ENCODE peak calls at places on chromosomes 12 and 14, in nine cellular contexts. A is activated T-cell treated with anti-CD3 and anti-CD28 coated beads for 1 hour; N is GM04504; I is left ventricle myocardium superior; K is AG10803; F is NCI-H345; D is GM12892; Z is sigmoid colon; E is stimulated activated CD4-positive, alpha-beta T cell treated with anti-CD3 and anti-CD28 coated beads, Interleukin-1b, Interleukin-23, amount 100 ng/mL, for 48 hours. R is an unnamed sample.
A peak's percentile ranks its signal among the peaks of the same experiment; 100 is the strongest.

GRCh38 chr12:53698948-53699672 is 23.2 kb upstream of the ATP5MC2 start:
- DNase-seq in A (no peak), N (no peak), I (no peak), K (no peak), F (no peak), D (no peak), Z (no peak), E (no peak), R (no peak)

GRCh38 chr12:39931857-39932256 is 174.0 kb downstream of the SLC2A13 start:
- DNase-seq in A (no peak), N (no peak), I (no peak), K (peak; percentile 5), F (no peak), D (no peak), Z (no peak), E (no peak), R (no peak)

GRCh38 chr12:15741082-15741481 is 48.1 kb downstream of the EPS8 start:
- DNase-seq in A (no peak), N (no peak), I (no peak), K (no peak), F (no peak), D (no peak), Z (no peak), E (no peak), R (no peak)

GRCh38 chr14:68359862-68360552 is 432.9 kb downstream of the ZFP36L1 start:
- DNase-seq in A (no peak), N (no peak), I (peak; percentile 58), K (peak; percentile 72), F (no peak), D (no peak), Z (peak; percentile 78), E (peak; percentile 8), R (no peak)

GRCh38 chr14:54329082-54329695 is 67.6 kb upstream of the CDKN3 start:
- DNase-seq in A (no peak), N (peak; percentile 17), I (no peak), K (peak; percentile 66), F (peak; percentile 4), D (no peak), Z (no peak), E (peak; percentile 3), R (peak; percentile 71)

GRCh38 chr14:53156238-53156637 is 3.1 kb upstream of the DDHD1 start:
- DNase-seq in A (no peak), N (no peak), I (no peak), K (no peak), F (peak; percentile 65), D (no peak), Z (no peak), E (no peak), R (no peak)

GRCh38 chr14:24605435-24606190 is 3.9 kb downstream of the GZMH start:
- DNase-seq in A (peak; percentile 47), N (no peak), I (no peak), K (peak; percentile 3), F (peak; percentile 27), D (peak; percentile 48), Z (no peak), E (peak; percentile 77), R (peak; percentile 49)

GRCh38 chr14:102592969-102593840 is 756 bp downstream of the RCOR1 start:
- DNase-seq in A (peak; percentile 50), N (no peak), I (peak; percentile 76), K (no peak), F (peak; percentile 37), D (no peak), Z (peak; percentile 82), E (peak; percentile 54), R (peak; percentile 67)

GRCh38 chr14:92729632-92730358 is 18.6 kb downstream of the LGMN start:
- DNase-seq in A (no peak), N (no peak), I (no peak), K (peak; percentile 78), F (no peak), D (no peak), Z (no peak), E (peak; percentile 20), R (no peak)

GRCh38 chr12:29751676-29752075 is 32.1 kb downstream of the TMTC1 start:
- DNase-seq in A (no peak), N (no peak), I (no peak), K (no peak), F (no peak), D (no peak), Z (no peak), E (no peak), R (no peak)

GRCh38 chr14:32950584-32950983 is 11.9 kb downstream of the NPAS3 start:
- DNase-seq in A (no peak), N (no peak), I (no peak), K (peak; percentile 27), F (no peak), D (no peak), Z (no peak), E (no peak), R (peak; percentile 70)

GRCh38 chr12:1171657-1172056 is 180.6 kb downstream of the ERC1 start:
- DNase-seq in A (no peak), N (no peak), I (no peak), K (no peak), F (peak; percentile 76), D (no peak), Z (no peak), E (no peak), R (peak; percentile 85)

GRCh38 chr12:85693093-85693665 is 143.0 kb downstream of the RASSF9 start:
- DNase-seq in A (no peak), N (no peak), I (no peak), K (no peak), F (no peak), D (no peak), Z (no peak), E (no peak), R (no peak)

GRCh38 chr12:24630446-24630845 is 318.5 kb downstream of the BCAT1 start:
- DNase-seq in A (no peak), N (no peak), I (no peak), K (no peak), F (no peak), D (no peak), Z (no peak), E (no peak), R (peak; percentile 28)

GRCh38 chr14:99565383-99565782 is 38.6 kb downstream of the CCDC85C start:
- DNase-seq in A (no peak), N (no peak), I (no peak), K (no peak), F (no peak), D (no peak), Z (no peak), E (no peak), R (no peak)

R was measured in A673.